ENCODE peak calls at places on chromosomes 4 and X, in five cellular contexts. One of them, this sample, is unnamed.

GRCh38 chrX:97685753-97686152 is 802.0 kb downstream of the RPA4 start:
- DNase-seq in GM20000: peak
- DNase-seq in left ventricle myocardium inferior: no peak
- DNase-seq in choroid plexus epithelial cell: peak
- DNase-seq in M059J: peak
- DNase-seq in this sample: no peak

GRCh38 chr4:101790521-101791188 is at the start of gene BANK1:
- DNase-seq in left ventricle myocardium inferior: peak
- DNase-seq in choroid plexus epithelial cell: peak
- DNase-seq in GM20000: peak
- DNase-seq in M059J: peak
- DNase-seq in this sample: peak

GRCh38 chrX:45788941-45789348 is 588.3 kb upstream of the DIPK2B start:
- DNase-seq in choroid plexus epithelial cell: no peak
- DNase-seq in M059J: no peak
- DNase-seq in left ventricle myocardium inferior: peak
- DNase-seq in GM20000: no peak
- DNase-seq in this sample: no peak

GRCh38 chr4:3047464-3048286 is 26.7 kb downstream of the HTT-AS start:
- DNase-seq in M059J: peak
- DNase-seq in choroid plexus epithelial cell: peak
- DNase-seq in left ventricle myocardium inferior: peak
- DNase-seq in GM20000: peak
- DNase-seq in this sample: peak

GRCh38 chr4:168886361-168886760 is 123.7 kb downstream of the CBR4 start:
- DNase-seq in left ventricle myocardium inferior: no peak
- DNase-seq in M059J: peak
- DNase-seq in choroid plexus epithelial cell: peak
- DNase-seq in GM20000: no peak
- DNase-seq in this sample: no peak

GRCh38 chr4:134470544-134470943 is 269.0 kb upstream of the PABPC4L start:
- DNase-seq in GM20000: peak
- DNase-seq in M059J: peak
- DNase-seq in left ventricle myocardium inferior: no peak
- DNase-seq in choroid plexus epithelial cell: peak
- DNase-seq in this sample: no peak

GRCh38 chr4:73707918-73708577 is 32.3 kb upstream of the CXCL8 start:
- DNase-seq in left ventricle myocardium inferior: peak
- DNase-seq in M059J: peak
- DNase-seq in GM20000: no peak
- DNase-seq in choroid plexus epithelial cell: peak
- DNase-seq in this sample: peak

GRCh38 chrX:136733613-136734012 is 47.1 kb downstream of the ARHGEF6 start:
- DNase-seq in left ventricle myocardium inferior: no peak
- DNase-seq in choroid plexus epithelial cell: no peak
- DNase-seq in GM20000: no peak
- DNase-seq in M059J: no peak
- DNase-seq in this sample: no peak

GRCh38 chr4:140637836-140638235 is 69.1 kb upstream of the UCP1 start:
- DNase-seq in M059J: peak
- DNase-seq in choroid plexus epithelial cell: peak
- DNase-seq in left ventricle myocardium inferior: no peak
- DNase-seq in GM20000: peak
- DNase-seq in this sample: no peak

GRCh38 chr4:150182794-150183193 is 104.5 kb downstream of the DCLK2 start:
- DNase-seq in left ventricle myocardium inferior: no peak
- DNase-seq in GM20000: no peak
- DNase-seq in choroid plexus epithelial cell: no peak
- DNase-seq in M059J: no peak
- DNase-seq in this sample: no peak

GRCh38 chr4:2260336-2261109 is 1.4 kb downstream of the MXD4 start:
- DNase-seq in choroid plexus epithelial cell: no peak
- DNase-seq in GM20000: no peak
- DNase-seq in left ventricle myocardium inferior: peak
- DNase-seq in M059J: no peak
- DNase-seq in this sample: peak

GRCh38 chr4:2290488-2290887 is 28.6 kb upstream of the MXD4 start:
- DNase-seq in left ventricle myocardium inferior: no peak
- DNase-seq in M059J: no peak
- DNase-seq in GM20000: no peak
- DNase-seq in choroid plexus epithelial cell: no peak
- DNase-seq in this sample: no peak

GRCh38 chr4:71992571-71992970 is 39.2 kb upstream of the NPFFR2 start:
- DNase-seq in M059J: no peak
- DNase-seq in GM20000: no peak
- DNase-seq in choroid plexus epithelial cell: peak
- DNase-seq in left ventricle myocardium inferior: no peak
- DNase-seq in this sample: no peak

GRCh38 chr4:108029731-108030130 is 40.0 kb downstream of the HADH start:
- DNase-seq in left ventricle myocardium inferior: no peak
- DNase-seq in GM20000: no peak
- DNase-seq in choroid plexus epithelial cell: no peak
- DNase-seq in M059J: peak
- DNase-seq in this sample: no peak

GRCh38 chrX:40483502-40483901 is 97.3 kb upstream of the ATP6AP2 start:
- DNase-seq in left ventricle myocardium inferior: no peak
- DNase-seq in M059J: no peak
- DNase-seq in GM20000: no peak
- DNase-seq in choroid plexus epithelial cell: no peak
- DNase-seq in this sample: no peak

GRCh38 chr4:28842271-28842670 is 1877.9 kb upstream of the PCDH7 start:
- DNase-seq in M059J: peak
- DNase-seq in left ventricle myocardium inferior: no peak
- DNase-seq in choroid plexus epithelial cell: no peak
- DNase-seq in GM20000: no peak
- DNase-seq in this sample: no peak

GRCh38 chrX:155262970-155263754 is 1.1 kb downstream of the RAB39B start:
- DNase-seq in left ventricle myocardium inferior: no peak
- DNase-seq in M059J: no peak
- DNase-seq in GM20000: no peak
- DNase-seq in choroid plexus epithelial cell: no peak
- DNase-seq in this sample: no peak

GRCh38 chr4:86498560-86499166 is 95.5 kb upstream of the PTPN13 start:
- DNase-seq in M059J: peak
- DNase-seq in GM20000: peak
- DNase-seq in left ventricle myocardium inferior: no peak
- DNase-seq in choroid plexus epithelial cell: peak
- DNase-seq in this sample: no peak

GRCh38 chrX:8988456-8988855 is 45.5 kb downstream of the FAM9B start:
- DNase-seq in left ventricle myocardium inferior: peak
- DNase-seq in choroid plexus epithelial cell: peak
- DNase-seq in M059J: peak
- DNase-seq in GM20000: no peak
- DNase-seq in this sample: peak

GRCh38 chr4:37445023-37445422 is 200.5 kb downstream of the NWD2 start:
- DNase-seq in left ventricle myocardium inferior: no peak
- DNase-seq in choroid plexus epithelial cell: no peak
- DNase-seq in M059J: no peak
- DNase-seq in GM20000: no peak
- DNase-seq in this sample: no peak

GRCh38 chr4:157994863-157995262 is 178.0 kb downstream of the GASK1B start:
- DNase-seq in GM20000: no peak
- DNase-seq in choroid plexus epithelial cell: no peak
- DNase-seq in left ventricle myocardium inferior: no peak
- DNase-seq in M059J: peak
- DNase-seq in this sample: no peak

This sample was measured in aorta.